ENCODE peak calls at places on chromosomes 3 and 15, in five cellular contexts. One of them, this sample, is unnamed.

GRCh38 chr15:92430067-92430435 is 36.4 kb downstream of the ST8SIA2 start:
- DNase-seq in CD4-positive, alpha-beta T cell: no peak
- DNase-seq in endothelial cell: no peak
- DNase-seq in stomach: no peak
- DNase-seq in pancreas: no peak
- DNase-seq in this sample: no peak

GRCh38 chr15:78055923-78056713 is 21.4 kb downstream of the TBC1D2B start:
- DNase-seq in CD4-positive, alpha-beta T cell: no peak
- DNase-seq in endothelial cell: peak; percentile 18
- DNase-seq in stomach: no peak
- DNase-seq in pancreas: no peak
- DNase-seq in this sample: no peak

GRCh38 chr15:75682181-75683135 is 30.2 kb downstream of the CSPG4 start:
- DNase-seq in CD4-positive, alpha-beta T cell: no peak
- DNase-seq in endothelial cell: no peak
- DNase-seq in stomach: peak; percentile 42
- DNase-seq in pancreas: no peak
- DNase-seq in this sample: no peak

GRCh38 chr3:55935241-55935640 is 448.1 kb upstream of the WNT5A start:
- DNase-seq in CD4-positive, alpha-beta T cell: no peak
- DNase-seq in endothelial cell: no peak
- DNase-seq in stomach: no peak
- DNase-seq in pancreas: no peak
- DNase-seq in this sample: no peak

GRCh38 chr3:42906905-42907183 is 902 bp downstream of the ZNF662 start:
- DNase-seq in CD4-positive, alpha-beta T cell: no peak
- DNase-seq in endothelial cell: no peak
- DNase-seq in stomach: no peak
- DNase-seq in pancreas: no peak
- DNase-seq in this sample: no peak

GRCh38 chr3:13347390-13347966 is 72.6 kb downstream of the NUP210 start:
- DNase-seq in CD4-positive, alpha-beta T cell: no peak
- DNase-seq in endothelial cell: peak; percentile 39
- DNase-seq in stomach: no peak
- DNase-seq in pancreas: no peak
- DNase-seq in this sample: no peak

GRCh38 chr3:74314696-74315095 is 299.8 kb downstream of the CNTN3 start:
- DNase-seq in CD4-positive, alpha-beta T cell: no peak
- DNase-seq in endothelial cell: no peak
- DNase-seq in stomach: no peak
- DNase-seq in pancreas: no peak
- DNase-seq in this sample: no peak

GRCh38 chr3:73086071-73086494 is 24.6 kb downstream of the EBLN2 start:
- DNase-seq in CD4-positive, alpha-beta T cell: peak; percentile 33
- DNase-seq in endothelial cell: peak; percentile 63
- DNase-seq in stomach: peak; percentile 48
- DNase-seq in pancreas: peak; percentile 48
- DNase-seq in this sample: peak; percentile 72

GRCh38 chr15:49620658-49621326 is at the start of the genes DTWD1 and FAM227B:
- DNase-seq in CD4-positive, alpha-beta T cell: peak; percentile 88
- DNase-seq in endothelial cell: peak; percentile 93
- DNase-seq in stomach: peak; percentile 97
- DNase-seq in pancreas: peak; percentile 97
- DNase-seq in this sample: peak; percentile 87

GRCh38 chr15:49620174-49620573 is 444 bp downstream of the FAM227B start:
- DNase-seq in CD4-positive, alpha-beta T cell: no peak
- DNase-seq in endothelial cell: no peak
- DNase-seq in stomach: no peak
- DNase-seq in pancreas: no peak
- DNase-seq in this sample: no peak

GRCh38 chr15:49621327-49622210 is 721 bp downstream of the DTWD1 start:
- DNase-seq in CD4-positive, alpha-beta T cell: no peak
- DNase-seq in endothelial cell: no peak
- DNase-seq in stomach: no peak
- DNase-seq in pancreas: no peak
- DNase-seq in this sample: no peak

GRCh38 chr15:49624046-49624445 is 3.2 kb downstream of the DTWD1 start:
- DNase-seq in CD4-positive, alpha-beta T cell: no peak
- DNase-seq in endothelial cell: no peak
- DNase-seq in stomach: no peak
- DNase-seq in pancreas: no peak
- DNase-seq in this sample: no peak

GRCh38 chr15:49622561-49622960 is 1.7 kb downstream of the DTWD1 start:
- DNase-seq in CD4-positive, alpha-beta T cell: no peak
- DNase-seq in endothelial cell: no peak
- DNase-seq in stomach: no peak
- DNase-seq in pancreas: no peak
- DNase-seq in this sample: no peak
- TF ChIP-seq CTCF in CD4-positive, alpha-beta T cell: no peak
- TF ChIP-seq CTCF in endothelial cell: no peak
- TF ChIP-seq CTCF in stomach: no peak
- TF ChIP-seq CTCF in pancreas: no peak
- TF ChIP-seq CTCF in this sample: no peak

GRCh38 chr3:127449489-127450212 is 140.9 kb downstream of the TPRA1 start:
- DNase-seq in CD4-positive, alpha-beta T cell: no peak
- DNase-seq in endothelial cell: no peak
- DNase-seq in stomach: peak; percentile 10
- DNase-seq in pancreas: no peak
- DNase-seq in this sample: peak; percentile 22
- TF ChIP-seq CTCF in CD4-positive, alpha-beta T cell: no peak
- TF ChIP-seq CTCF in endothelial cell: no peak
- TF ChIP-seq CTCF in stomach: no peak
- TF ChIP-seq CTCF in pancreas: no peak
- TF ChIP-seq CTCF in this sample: no peak

DNA sequence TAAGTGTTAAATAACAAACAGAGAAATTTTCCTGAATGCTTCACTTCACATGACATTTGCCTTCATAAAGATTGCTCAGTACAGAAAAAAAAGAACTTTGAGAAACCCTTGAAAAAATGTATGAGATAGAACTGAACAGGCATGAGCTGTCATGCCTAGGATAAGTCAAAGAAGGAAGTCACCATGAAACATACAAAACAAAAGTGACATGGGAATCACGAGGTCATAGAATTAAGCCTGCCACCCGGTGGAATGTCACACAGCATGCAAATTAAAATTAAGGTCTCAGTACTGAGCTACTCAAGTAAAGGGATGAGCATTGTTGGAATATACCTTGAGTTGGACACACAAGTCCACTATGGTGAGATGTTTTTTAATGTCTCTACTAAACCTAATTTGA is 652.5 kb upstream of the NECTIN3 start:
- DNase-seq in CD4-positive, alpha-beta T cell: no peak
- DNase-seq in endothelial cell: no peak
- DNase-seq in stomach: no peak
- DNase-seq in pancreas: no peak
- DNase-seq in this sample: no peak
- TF ChIP-seq CTCF in CD4-positive, alpha-beta T cell: no peak
- TF ChIP-seq CTCF in endothelial cell: no peak
- TF ChIP-seq CTCF in stomach: no peak
- TF ChIP-seq CTCF in pancreas: no peak
- TF ChIP-seq CTCF in this sample: no peak

GRCh38 chr15:40273428-40273827 is 9.4 kb downstream of the ANKRD63 start:
- DNase-seq in CD4-positive, alpha-beta T cell: no peak
- DNase-seq in endothelial cell: no peak
- DNase-seq in stomach: no peak
- DNase-seq in pancreas: no peak
- DNase-seq in this sample: no peak
- TF ChIP-seq CTCF in CD4-positive, alpha-beta T cell: no peak
- TF ChIP-seq CTCF in endothelial cell: no peak
- TF ChIP-seq CTCF in stomach: no peak
- TF ChIP-seq CTCF in pancreas: no peak
- TF ChIP-seq CTCF in this sample: no peak

GRCh38 chr15:68658151-68658550 is 79.4 kb downstream of the CORO2B start:
- DNase-seq in CD4-positive, alpha-beta T cell: no peak
- DNase-seq in endothelial cell: no peak
- DNase-seq in stomach: no peak
- DNase-seq in pancreas: no peak
- DNase-seq in this sample: peak; percentile 13

GRCh38 chr15:68654786-68655560 is 76.2 kb downstream of the CORO2B start:
- DNase-seq in CD4-positive, alpha-beta T cell: no peak
- DNase-seq in endothelial cell: no peak
- DNase-seq in stomach: no peak
- DNase-seq in pancreas: no peak
- DNase-seq in this sample: peak; percentile 27

GRCh38 chr15:68655686-68656437 is 77.1 kb downstream of the CORO2B start:
- DNase-seq in CD4-positive, alpha-beta T cell: no peak
- DNase-seq in endothelial cell: no peak
- DNase-seq in stomach: no peak
- DNase-seq in pancreas: no peak
- DNase-seq in this sample: peak; percentile 26

GRCh38 chr15:68656438-68656739 is 77.6 kb downstream of the CORO2B start:
- DNase-seq in CD4-positive, alpha-beta T cell: no peak
- DNase-seq in endothelial cell: no peak
- DNase-seq in stomach: no peak
- DNase-seq in pancreas: no peak
- DNase-seq in this sample: no peak

GRCh38 chr15:68658641-68659358 is 80.0 kb downstream of the CORO2B start:
- DNase-seq in CD4-positive, alpha-beta T cell: no peak
- DNase-seq in endothelial cell: no peak
- DNase-seq in stomach: no peak
- DNase-seq in pancreas: no peak
- DNase-seq in this sample: no peak
- TF ChIP-seq CTCF in CD4-positive, alpha-beta T cell: no peak
- TF ChIP-seq CTCF in endothelial cell: no peak
- TF ChIP-seq CTCF in stomach: no peak
- TF ChIP-seq CTCF in pancreas: no peak
- TF ChIP-seq CTCF in this sample: no peak

DNA sequence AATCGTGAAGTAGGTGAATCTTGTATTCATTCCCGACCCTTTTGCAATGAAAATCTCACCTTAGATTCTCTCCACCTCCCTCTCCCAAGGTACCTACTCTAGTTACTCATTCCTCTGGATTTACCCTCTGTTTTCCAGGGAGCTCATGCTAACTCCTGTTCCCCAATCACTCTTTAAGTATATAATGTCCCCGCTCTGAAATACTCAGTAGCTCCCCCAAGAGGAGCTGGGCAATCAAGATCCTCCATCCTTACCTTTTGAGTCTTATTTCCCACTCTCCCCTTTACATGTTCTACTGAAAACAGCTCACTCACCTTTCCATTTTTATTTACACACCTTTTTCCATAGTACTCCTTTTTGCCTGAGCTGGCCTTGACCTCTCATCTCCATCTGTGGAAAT is 599.9 kb downstream of the RBMS3 start:
- DNase-seq in CD4-positive, alpha-beta T cell: no peak
- DNase-seq in endothelial cell: no peak
- DNase-seq in stomach: no peak
- DNase-seq in pancreas: no peak
- DNase-seq in this sample: no peak
- TF ChIP-seq CTCF in CD4-positive, alpha-beta T cell: no peak
- TF ChIP-seq CTCF in endothelial cell: no peak
- TF ChIP-seq CTCF in stomach: no peak
- TF ChIP-seq CTCF in pancreas: no peak
- TF ChIP-seq CTCF in this sample: no peak

DNA sequence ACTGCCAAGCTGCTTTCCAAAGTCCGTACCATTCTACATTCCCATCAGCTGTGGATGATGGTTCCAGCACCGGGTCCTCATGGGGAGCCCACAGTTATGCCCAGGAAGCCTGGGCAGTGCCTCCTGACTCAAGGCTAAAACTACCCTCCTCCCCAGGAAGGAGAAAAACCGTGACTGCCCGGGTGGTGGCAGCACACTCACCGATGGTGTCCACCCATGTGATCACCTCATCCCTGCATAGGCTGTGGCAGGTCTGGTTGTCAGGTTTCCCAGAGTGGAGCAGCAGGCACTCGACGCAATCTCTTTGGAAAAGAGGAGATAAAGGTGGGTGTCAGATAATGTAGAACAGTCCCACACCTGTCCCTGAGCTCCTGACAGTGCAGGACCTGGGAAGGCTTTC is 38.6 kb downstream of the UMPS start:
- DNase-seq in CD4-positive, alpha-beta T cell: no peak
- DNase-seq in endothelial cell: peak; percentile 42
- DNase-seq in stomach: no peak
- DNase-seq in pancreas: no peak
- DNase-seq in this sample: no peak
- TF ChIP-seq CTCF in CD4-positive, alpha-beta T cell: no peak
- TF ChIP-seq CTCF in endothelial cell: no peak
- TF ChIP-seq CTCF in stomach: no peak
- TF ChIP-seq CTCF in pancreas: peak; percentile 8
- TF ChIP-seq CTCF in this sample: no peak

This sample was measured in mesothelial cell of epicardium.